ENCODE peak calls at places on chromosomes 11 and 22, in six cellular contexts. E is A549, J is upper lobe of left lung, M is K562, T is HepG2, W is GM12878. V is an unnamed sample.

GRCh38 chr11:14179126-14179820 is 179.7 kb downstream of the RRAS2 start:
- ATAC-seq in E (no peak), J (peak), M (no peak), T (no peak), W (no peak), V (peak)

GRCh38 chr11:78248903-78249302 is 60.2 kb downstream of the USP35 start:
- ATAC-seq in E (no peak), J (no peak), M (no peak), T (no peak), W (peak), V (no peak)

GRCh38 chr11:61172353-61172752 is 11.1 kb upstream of the VPS37C start:
- ATAC-seq in E (no peak), J (no peak), M (no peak), T (no peak), W (no peak), V (no peak)

GRCh38 chr22:36546092-36546804 is 17.3 kb upstream of the EIF3D start:
- ATAC-seq in E (peak), J (peak), M (peak), T (peak), W (peak), V (no peak)

GRCh38 chr11:77081381-77081851 is 14.6 kb downstream of the CAPN5 start:
- ATAC-seq in E (no peak), J (no peak), M (no peak), T (no peak), W (no peak), V (no peak)

GRCh38 chr22:29122041-29122440 is 49.2 kb downstream of the KREMEN1 start:
- ATAC-seq in E (no peak), J (no peak), M (no peak), T (no peak), W (peak), V (no peak)

GRCh38 chr11:6269994-6270393 is 10.4 kb downstream of the CCKBR start:
- ATAC-seq in E (peak), J (no peak), M (peak), T (no peak), W (no peak), V (no peak)

GRCh38 chr11:14022821-14023220 is 60.3 kb downstream of the SPON1 start:
- ATAC-seq in E (no peak), J (no peak), M (no peak), T (no peak), W (no peak), V (no peak)

GRCh38 chr11:118305726-118306125 is 1.2 kb downstream of the CD3E start:
- ATAC-seq in E (no peak), J (no peak), M (no peak), T (no peak), W (no peak), V (no peak)

GRCh38 chr22:29481265-29482000 is 1.4 kb downstream of the NEFH start:
- ATAC-seq in E (no peak), J (no peak), M (peak), T (no peak), W (no peak), V (no peak)

GRCh38 chr11:113014731-113015455 is 53.7 kb downstream of the NCAM1 start:
- ATAC-seq in E (no peak), J (peak), M (no peak), T (no peak), W (no peak), V (peak)

GRCh38 chr11:42265072-42265471 is 805.6 kb upstream of the LRRC4C start:
- ATAC-seq in E (no peak), J (no peak), M (no peak), T (no peak), W (no peak), V (no peak)

GRCh38 chr11:125952973-125953372 is 7.1 kb downstream of the VSIG10L2 start:
- ATAC-seq in E (no peak), J (peak), M (no peak), T (no peak), W (no peak), V (peak)

GRCh38 chr22:43238526-43239006 is 51.6 kb upstream of the TTLL12 start:
- ATAC-seq in E (no peak), J (peak), M (no peak), T (no peak), W (no peak), V (no peak)

GRCh38 chr11:128188346-128189115 is 398.8 kb downstream of the ETS1 start:
- ATAC-seq in E (no peak), J (no peak), M (no peak), T (no peak), W (no peak), V (no peak)

GRCh38 chr11:34827239-34827638 is 88.9 kb downstream of the APIP start:
- ATAC-seq in E (no peak), J (no peak), M (no peak), T (no peak), W (peak), V (no peak)

GRCh38 chr11:18229501-18229900 is 7.1 kb downstream of the SAA4 start:
- ATAC-seq in E (no peak), J (no peak), M (no peak), T (no peak), W (peak), V (no peak)

GRCh38 chr22:35023692-35024363 is 42.1 kb upstream of the ISX start:
- ATAC-seq in E (peak), J (peak), M (peak), T (peak), W (peak), V (no peak)

GRCh38 chr11:124898711-124899110 is 1.0 kb upstream of the ROBO4 start:
- ATAC-seq in E (peak), J (peak), M (no peak), T (peak), W (no peak), V (peak)

GRCh38 chr11:61009392-61010275 is 38.2 kb downstream of the CD6 start:
- ATAC-seq in E (no peak), J (no peak), M (no peak), T (peak), W (no peak), V (no peak)

GRCh38 chr11:17541330-17541885 is 2.8 kb downstream of the USH1C start:
- ATAC-seq in E (no peak), J (no peak), M (no peak), T (no peak), W (no peak), V (no peak)

GRCh38 chr11:70912226-70912840 is 340.0 kb downstream of the SHANK2 start:
- ATAC-seq in E (no peak), J (no peak), M (no peak), T (no peak), W (peak), V (no peak)

GRCh38 chr11:113457784-113458183 is 17.4 kb downstream of the DRD2 start:
- ATAC-seq in E (no peak), J (no peak), M (no peak), T (no peak), W (no peak), V (no peak)

GRCh38 chr11:31641477-31642062 is 132.0 kb downstream of the ELP4 start:
- ATAC-seq in E (peak), J (no peak), M (no peak), T (no peak), W (no peak), V (no peak)

GRCh38 chr11:3685923-3686322 is 14.7 kb upstream of the CHRNA10 start:
- ATAC-seq in E (peak), J (peak), M (peak), T (no peak), W (no peak), V (no peak)

GRCh38 chr11:72789493-72790131 is 4.2 kb downstream of the STARD10 start:
- ATAC-seq in E (no peak), J (no peak), M (no peak), T (no peak), W (no peak), V (no peak)

GRCh38 chr11:68043349-68044144 is 4.7 kb downstream of the TCIRG1 start:
- ATAC-seq in E (peak), J (peak), M (peak), T (no peak), W (no peak), V (no peak)

GRCh38 chr11:110355011-110355744 is 58.8 kb upstream of the RDX start:
- ATAC-seq in E (peak), J (no peak), M (peak), T (peak), W (peak), V (no peak)

DNA sequence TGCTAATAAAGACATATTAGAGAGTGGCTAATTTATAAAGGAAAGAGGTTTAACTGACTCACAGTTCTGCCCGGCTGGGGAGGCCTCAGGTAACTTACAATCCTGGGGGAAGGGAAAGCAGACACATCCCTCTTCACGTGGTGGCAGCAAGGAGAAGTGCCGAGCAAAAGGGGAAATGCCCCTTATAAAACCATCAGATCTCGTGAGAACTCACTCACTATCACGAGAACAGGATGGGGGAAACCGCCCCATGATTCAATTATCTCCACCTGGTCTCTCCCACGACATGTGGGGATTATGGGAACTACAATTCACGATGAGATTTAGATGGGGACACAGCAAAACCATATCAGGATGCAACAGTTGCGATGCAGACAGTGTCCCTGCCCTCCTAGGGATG is 255.4 kb downstream of the MN1 start:
- ATAC-seq in E (no peak), J (no peak), M (no peak), T (no peak), W (no peak), V (no peak)
- H3K4me3 ChIP-seq in E (no peak), J (no peak), M (no peak), T (no peak), W (no peak), V (no peak)

GRCh38 chr11:95279921-95280861 is 49.2 kb upstream of the SESN3 start:
- ATAC-seq in E (no peak), J (no peak), M (no peak), T (no peak), W (peak), V (no peak)

GRCh38 chr11:95282337-95282751 is 51.3 kb upstream of the SESN3 start:
- ATAC-seq in E (peak), J (peak), M (no peak), T (peak), W (no peak), V (peak)

GRCh38 chr11:95283146-95283545 is 52.1 kb upstream of the SESN3 start:
- ATAC-seq in E (no peak), J (no peak), M (no peak), T (no peak), W (no peak), V (no peak)

GRCh38 chr11:95283653-95284052 is 52.7 kb upstream of the SESN3 start:
- ATAC-seq in E (no peak), J (peak), M (no peak), T (no peak), W (no peak), V (peak)

DNA sequence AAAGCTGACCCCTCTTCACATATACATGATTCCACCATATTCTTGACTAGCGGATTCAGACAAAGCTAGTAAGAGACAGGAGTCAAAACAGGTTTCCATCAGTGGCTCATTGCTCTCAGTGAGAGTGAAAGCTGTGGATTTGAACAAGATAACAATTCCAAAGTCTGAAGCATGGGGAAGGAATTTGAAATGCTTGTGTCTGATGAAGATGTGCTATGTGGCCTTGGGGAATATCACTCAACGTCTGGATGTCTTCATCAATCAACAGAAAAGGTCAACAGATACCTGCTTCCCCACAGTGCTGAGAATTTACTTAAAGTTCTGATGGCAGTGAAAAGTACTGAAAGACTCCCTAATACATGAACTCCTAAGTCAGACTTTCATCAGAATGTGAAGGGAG is 46.9 kb upstream of the SESN3 start:
- ATAC-seq in E (no peak), J (no peak), M (no peak), T (no peak), W (no peak), V (no peak)
- TF ChIP-seq EP300 in E (no peak), J (no peak), M (no peak), T (no peak), W (no peak), V (no peak)

GRCh38 chr11:64660706-64661105 is 62.3 kb downstream of the NRXN2 start:
- ATAC-seq in E (no peak), J (no peak), M (no peak), T (no peak), W (no peak), V (no peak)
- H3K4me3 ChIP-seq in E (no peak), J (no peak), M (no peak), T (no peak), W (no peak), V (peak)

DNA sequence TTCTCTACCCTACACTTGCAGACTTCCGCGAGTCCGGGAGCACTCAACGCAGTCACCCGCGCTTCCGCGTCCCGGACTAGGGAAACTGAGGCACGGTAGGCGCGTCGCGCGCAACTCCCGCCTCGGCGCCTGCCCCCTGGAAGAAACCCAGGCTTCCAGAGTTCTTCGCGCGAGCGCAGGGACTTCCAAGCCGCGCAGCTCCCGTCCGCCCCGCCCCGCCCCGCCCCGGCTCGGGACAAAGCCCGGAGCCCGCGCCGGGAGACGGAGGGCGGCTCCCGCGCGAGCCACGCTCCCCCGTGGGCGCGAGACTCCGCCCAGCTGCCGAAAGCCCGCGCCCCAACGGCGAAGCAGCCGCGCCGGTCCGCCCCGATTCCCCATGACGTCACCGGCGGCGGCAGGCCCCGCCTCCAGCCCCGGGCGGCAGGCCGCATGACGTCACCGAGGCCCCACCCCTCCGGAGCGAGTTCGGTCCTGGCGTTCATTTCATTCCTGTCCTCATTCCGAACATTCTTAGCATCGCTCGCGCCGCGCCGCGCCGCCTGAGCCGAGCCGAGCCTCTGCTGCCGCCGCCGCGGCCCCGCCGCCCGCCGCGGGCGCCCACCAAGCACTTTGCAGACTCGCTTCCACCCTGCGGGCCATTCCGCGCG is at the start of gene TEAD1:
- ATAC-seq in E (peak), J (peak), M (peak), T (peak), W (peak), V (peak)
- TF ChIP-seq EP300 in E (peak), J (no peak), M (no peak), T (no peak), W (no peak), V (no peak)

GRCh38 chr22:33204408-33204807 is 146.2 kb upstream of the SYN3 start:
- ATAC-seq in E (no peak), J (no peak), M (no peak), T (no peak), W (no peak), V (no peak)

GRCh38 chr22:33202455-33202854 is 144.3 kb upstream of the SYN3 start:
- ATAC-seq in E (no peak), J (no peak), M (no peak), T (no peak), W (no peak), V (no peak)
- H3K4me3 ChIP-seq in E (no peak), J (no peak), M (no peak), T (no peak), W (no peak), V (no peak)

GRCh38 chr11:120146413-120147093 is 8.6 kb upstream of the TRIM29 start:
- ATAC-seq in E (no peak), J (peak), M (no peak), T (no peak), W (no peak), V (no peak)
- TF ChIP-seq EP300 in E (no peak), J (no peak), M (no peak), T (no peak), W (no peak), V (no peak)

GRCh38 chr11:11265320-11265719 is 87.7 kb downstream of the CSNK2A3 start:
- ATAC-seq in E (no peak), J (no peak), M (no peak), T (no peak), W (peak), V (no peak)

GRCh38 chr11:11261629-11262028 is 91.4 kb downstream of the CSNK2A3 start:
- ATAC-seq in E (no peak), J (no peak), M (no peak), T (no peak), W (peak), V (no peak)

GRCh38 chr11:11265994-11266606 is 87.0 kb downstream of the CSNK2A3 start:
- ATAC-seq in E (peak), J (peak), M (peak), T (peak), W (peak), V (no peak)

GRCh38 chr11:11263238-11264030 is 89.6 kb downstream of the CSNK2A3 start:
- ATAC-seq in E (no peak), J (no peak), M (no peak), T (no peak), W (no peak), V (no peak)

DNA sequence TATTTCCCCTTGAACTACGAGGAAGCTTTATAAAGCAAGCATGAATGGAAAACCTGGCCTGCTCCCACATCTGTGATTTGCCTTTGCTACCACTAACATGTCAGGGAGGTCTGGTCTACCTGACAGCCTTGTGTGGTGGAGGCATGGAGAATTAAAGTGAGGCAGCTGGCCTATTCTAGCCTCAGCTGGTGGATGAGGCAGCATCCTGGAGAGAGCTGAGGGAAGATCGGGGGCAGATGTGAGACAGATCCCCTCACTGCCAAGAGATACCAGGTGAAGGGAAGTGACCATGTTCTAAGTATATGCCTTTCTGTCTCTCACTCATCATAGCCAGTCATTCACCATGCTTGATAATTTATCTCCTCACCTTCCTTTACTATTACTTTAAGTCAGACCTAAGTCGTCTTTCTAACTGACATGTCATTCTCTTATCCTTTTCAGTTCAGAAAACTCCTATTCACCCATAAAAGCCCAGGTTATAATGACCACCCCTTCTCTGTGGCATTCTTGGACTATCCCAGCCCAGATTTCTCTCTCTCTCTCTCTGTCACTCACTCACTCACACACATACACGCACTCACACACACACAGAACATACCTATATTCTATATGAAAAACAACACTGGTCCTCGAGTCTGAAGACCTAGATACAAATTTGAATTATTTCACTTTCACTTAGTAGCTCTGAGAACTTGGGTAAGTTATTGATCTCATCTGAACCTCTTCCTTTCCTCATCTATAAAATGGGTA is 90.7 kb downstream of the CSNK2A3 start:
- ATAC-seq in E (no peak), J (no peak), M (no peak), T (no peak), W (no peak), V (no peak)
- H3K4me3 ChIP-seq in E (no peak), J (no peak), M (no peak), T (no peak), W (no peak), V (no peak)